ENCODE peak calls at places on chromosomes 4 and X, in five cellular contexts. Z is T-helper 1 cell, G is ureter, F is AG20443, U is posterior cingulate gyrus. W is an unnamed sample.

GRCh38 chrX:134512566-134512965 is 52.6 kb downstream of the HPRT1 start:
- DNase-seq in Z (no peak), G (no peak), F (peak; percentile 40), U (no peak), W (peak; percentile 61)

GRCh38 chr4:164716901-164717300 is 37.0 kb upstream of the SMIM31 start:
- DNase-seq in Z (no peak), G (no peak), F (peak; percentile 44), U (no peak), W (no peak)

GRCh38 chr4:87973283-87974169 is 2.0 kb upstream of the SPP1 start:
- DNase-seq in Z (peak; percentile 11), G (no peak), F (peak; percentile 63), U (peak; percentile 76), W (peak; percentile 80)

GRCh38 chrX:55522577-55523254 is 33.1 kb upstream of the USP51 start:
- DNase-seq in Z (no peak), G (no peak), F (no peak), U (peak; percentile 2), W (no peak)

GRCh38 chr4:112060212-112060611 is 85.0 kb upstream of the FAM241A start:
- DNase-seq in Z (no peak), G (no peak), F (peak; percentile 24), U (no peak), W (peak; percentile 59)

GRCh38 chrX:45710081-45710801 is 509.6 kb upstream of the DIPK2B start:
- DNase-seq in Z (peak; percentile 87), G (no peak), F (peak; percentile 42), U (no peak), W (peak; percentile 92)

GRCh38 chr4:38488891-38489861 is 174.8 kb upstream of the KLF3 start:
- DNase-seq in Z (no peak), G (no peak), F (peak; percentile 43), U (no peak), W (no peak)

GRCh38 chr4:88320780-88321373 is 36.5 kb upstream of the PPM1K start:
- DNase-seq in Z (peak; percentile 74), G (peak; percentile 53), F (peak; percentile 28), U (no peak), W (no peak)

GRCh38 chr4:93319011-93319410 is 509.5 kb upstream of the ATOH1 start:
- DNase-seq in Z (no peak), G (no peak), F (no peak), U (no peak), W (peak; percentile 36)

GRCh38 chr4:26985836-26986235 is 125.2 kb downstream of the STIM2 start:
- DNase-seq in Z (peak; percentile 67), G (no peak), F (no peak), U (no peak), W (no peak)

GRCh38 chr4:55864577-55865223 is 11.3 kb downstream of the EXOC1 start:
- DNase-seq in Z (no peak), G (no peak), F (no peak), U (no peak), W (no peak)

GRCh38 chr4:26804451-26804850 is 56.2 kb upstream of the STIM2 start:
- DNase-seq in Z (no peak), G (no peak), F (no peak), U (no peak), W (no peak)

GRCh38 chr4:114659386-114660008 is 60.9 kb downstream of the UGT8 start:
- DNase-seq in Z (peak; percentile 18), G (peak; percentile 58), F (peak; percentile 76), U (peak; percentile 71), W (peak; percentile 81)

GRCh38 chr4:184169225-184169867 is 48.3 kb downstream of the ENPP6 start:
- DNase-seq in Z (no peak), G (no peak), F (no peak), U (no peak), W (no peak)

GRCh38 chrX:134180566-134180965 is 56.4 kb upstream of the CCDC160 start:
- DNase-seq in Z (no peak), G (no peak), F (no peak), U (no peak), W (no peak)

GRCh38 chr4:121990489-121990888 is 38.6 kb upstream of the TRPC3 start:
- DNase-seq in Z (no peak), G (no peak), F (no peak), U (no peak), W (no peak)

GRCh38 chr4:77697860-77698599 is 92.4 kb downstream of the CXCL13 start:
- DNase-seq in Z (peak; percentile 6), G (no peak), F (peak; percentile 53), U (peak; percentile 14), W (peak; percentile 66)

GRCh38 chr4:152159773-152160172 is 376.1 kb downstream of the FBXW7 start:
- DNase-seq in Z (no peak), G (no peak), F (no peak), U (no peak), W (no peak)

GRCh38 chr4:122009524-122009923 is 57.7 kb upstream of the TRPC3 start:
- DNase-seq in Z (no peak), G (no peak), F (no peak), U (no peak), W (no peak)

GRCh38 chrX:121052122-121052521 is 4.7 kb downstream of the GLUD2 start:
- DNase-seq in Z (no peak), G (no peak), F (no peak), U (no peak), W (peak; percentile 42)

GRCh38 chrX:111857534-111857933 is 18.4 kb upstream of the TRPC5OS start:
- DNase-seq in Z (no peak), G (no peak), F (no peak), U (no peak), W (no peak)

GRCh38 chr4:133498149-133498548 is 349.1 kb downstream of the PCDH10 start:
- DNase-seq in Z (no peak), G (no peak), F (no peak), U (no peak), W (no peak)